ENCODE peak calls at places on chromosomes 13 and 19, in four cellular contexts. B is natural killer cell, G is left ventricle myocardium inferior, Y is H9. O is an unnamed sample.
A peak's percentile ranks its signal among the peaks of the same experiment; 100 is the strongest.

GRCh38 chr13:43516401-43516826 is 270.4 kb downstream of the ENOX1 start:
- DNase-seq in G (no peak), Y (no peak), B (no peak), O (no peak)

GRCh38 chr19:42066075-42066754 is 3.8 kb downstream of the GRIK5 start:
- DNase-seq in Y (peak; percentile 68), G (no peak), B (no peak), O (no peak)

GRCh38 chr13:47897411-47898050 is 103.5 kb downstream of the SUCLA2 start:
- DNase-seq in G (no peak), B (no peak), Y (peak; percentile 61), O (no peak)

GRCh38 chr19:13841339-13842293 is 35.3 kb upstream of the NANOS3 start:
- DNase-seq in Y (peak; percentile 32), G (no peak), B (peak; percentile 64), O (no peak)

GRCh38 chr13:21015284-21015683 is 46.1 kb downstream of the LATS2 start:
- DNase-seq in Y (no peak), G (no peak), B (no peak), O (no peak)

GRCh38 chr13:40315416-40316064 is 350.9 kb downstream of the FOXO1 start:
- DNase-seq in Y (no peak), G (no peak), B (no peak), O (no peak)

GRCh38 chr13:113317031-113317430 is 20.0 kb downstream of the LAMP1 start:
- DNase-seq in Y (no peak), B (no peak), G (no peak), O (no peak)

GRCh38 chr19:11887618-11888531 is at the start of gene ZNF69:
- DNase-seq in B (peak; percentile 63), G (peak; percentile 93), Y (peak; percentile 97), O (peak; percentile 52)

GRCh38 chr13:23427342-23428182 is 5.9 kb downstream of the SACS start:
- DNase-seq in G (no peak), Y (no peak), B (no peak), O (no peak)

GRCh38 chr19:50792852-50793250 is 2.6 kb downstream of the ACP4 start:
- DNase-seq in B (no peak), G (no peak), Y (no peak), O (no peak)

GRCh38 chr19:50794778-50795664 is 4.8 kb downstream of the ACP4 start:
- DNase-seq in G (no peak), Y (no peak), B (no peak), O (no peak)

GRCh38 chr19:50795665-50796073 is 5.5 kb downstream of the ACP4 start:
- DNase-seq in Y (no peak), G (no peak), B (no peak), O (no peak)

GRCh38 chr19:50793558-50794065 is 3.4 kb downstream of the ACP4 start:
- DNase-seq in G (no peak), B (no peak), Y (no peak), O (no peak)

DNA sequence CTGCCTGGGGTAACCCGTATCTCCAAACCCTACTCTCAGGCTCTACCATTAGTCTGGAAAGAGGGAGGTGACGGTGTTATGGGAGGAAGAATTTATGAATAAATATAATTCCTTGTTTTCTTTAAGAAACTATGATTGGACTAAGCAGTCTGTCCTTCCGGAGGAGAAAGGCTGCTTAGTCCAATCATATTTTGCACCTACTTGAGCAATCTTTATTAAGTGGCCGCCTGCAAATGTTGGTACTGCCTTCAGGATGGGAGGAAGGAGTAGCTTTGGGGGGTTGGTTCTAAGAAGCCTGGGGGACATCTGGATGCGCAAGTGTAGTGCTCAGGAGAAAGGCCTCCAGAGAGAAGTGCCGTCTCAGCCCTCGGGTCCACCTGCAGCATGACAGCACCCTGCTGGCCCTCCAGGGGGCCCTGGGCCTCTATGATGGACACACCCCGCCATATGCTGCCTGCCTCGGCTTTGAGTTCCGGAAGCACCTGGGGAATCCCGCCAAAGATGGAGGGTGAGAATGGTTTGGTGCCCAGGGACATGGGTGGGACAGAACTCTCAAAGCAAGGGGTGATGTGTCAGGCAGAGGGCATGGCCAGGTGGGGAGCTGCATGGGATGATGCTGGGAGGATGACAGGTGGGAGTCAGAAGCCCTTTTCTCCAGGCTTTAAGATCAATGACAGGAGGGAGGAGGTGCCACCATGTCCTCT is 4.0 kb downstream of the ACP4 start:
- DNase-seq in G (no peak), B (no peak), Y (no peak), O (no peak)
- TF ChIP-seq CTCF in G (no peak), B (no peak), Y (no peak), O (no peak)

DNA sequence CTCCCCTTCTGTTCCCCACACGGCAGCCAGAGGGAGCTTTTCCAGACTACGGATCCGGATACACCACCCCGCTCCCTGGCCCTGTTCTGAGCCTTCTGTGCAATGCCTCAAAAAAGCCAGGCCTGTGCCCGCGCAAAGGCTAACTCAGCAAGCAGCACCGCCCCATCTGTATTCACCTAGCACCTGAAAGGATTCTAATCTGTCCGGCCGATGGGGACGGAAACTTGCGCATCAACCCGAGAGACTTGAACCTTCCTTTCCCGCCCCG is 589 bp downstream of the ZBTB45 start:
- DNase-seq in G (peak; percentile 58), Y (peak; percentile 80), B (peak; percentile 27), O (no peak)
- TF ChIP-seq CTCF in G (peak; percentile 73), Y (peak; percentile 56), B (no peak), O (peak; percentile 56)

GRCh38 chr19:39345956-39346355 is 3.7 kb downstream of the SAMD4B start:
- DNase-seq in B (no peak), G (no peak), Y (no peak), O (no peak)

GRCh38 chr19:39347332-39348227 is 5.4 kb downstream of the SAMD4B start:
- DNase-seq in Y (no peak), G (no peak), B (no peak), O (no peak)

GRCh38 chr19:39351537-39352037 is 9.4 kb downstream of the SAMD4B start:
- DNase-seq in Y (no peak), B (no peak), G (no peak), O (no peak)

GRCh38 chr19:39350156-39350555 is 7.9 kb downstream of the SAMD4B start:
- DNase-seq in B (no peak), Y (no peak), G (no peak), O (no peak)

GRCh38 chr19:39349326-39349725 is 7.1 kb downstream of the SAMD4B start:
- DNase-seq in B (no peak), G (no peak), Y (no peak), O (no peak)
- TF ChIP-seq CTCF in B (no peak), G (no peak), Y (no peak), O (no peak)

GRCh38 chr19:30739394-30739793 is 367.2 kb downstream of the ZNF536 start:
- DNase-seq in Y (no peak), B (no peak), G (no peak), O (no peak)

GRCh38 chr19:30731596-30731995 is 359.4 kb downstream of the ZNF536 start:
- DNase-seq in Y (no peak), G (no peak), B (no peak), O (no peak)

GRCh38 chr19:30738047-30738446 is 365.9 kb downstream of the ZNF536 start:
- DNase-seq in Y (no peak), B (no peak), G (no peak), O (no peak)

DNA sequence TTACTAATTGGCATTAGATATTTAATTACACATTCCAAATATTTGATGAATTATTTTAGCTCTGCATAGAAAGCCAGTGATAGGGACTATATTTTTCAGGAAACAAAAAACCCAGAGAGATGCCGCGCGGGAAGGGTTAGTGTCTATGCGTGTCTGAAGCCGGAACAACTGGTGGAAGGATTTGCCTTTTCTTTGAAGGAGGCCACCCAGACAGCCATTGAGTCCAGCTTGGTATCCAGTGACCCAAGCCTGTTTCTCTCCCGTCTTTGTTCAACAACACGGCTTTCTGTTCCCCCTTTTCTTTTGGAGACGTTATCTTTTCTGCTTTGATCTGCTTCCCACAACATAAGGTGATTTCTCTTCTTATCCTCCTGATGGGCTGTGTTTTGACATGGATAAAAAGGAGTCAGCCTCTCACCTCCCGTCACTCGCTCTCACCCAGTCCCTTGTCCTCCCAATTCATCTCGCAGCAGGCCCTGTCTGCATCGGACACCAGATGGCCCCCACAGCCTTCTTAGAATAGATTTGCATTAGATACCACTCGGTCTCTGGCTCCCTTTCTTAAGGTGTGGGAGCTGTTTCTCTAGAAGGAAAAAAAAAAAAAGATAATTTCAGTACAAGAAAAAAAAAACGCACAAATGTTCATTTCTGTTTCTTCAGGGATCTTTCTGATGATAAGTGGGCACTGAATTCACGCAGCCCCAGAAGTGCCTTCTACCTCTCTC is 361.8 kb downstream of the ZNF536 start:
- DNase-seq in G (no peak), B (no peak), Y (no peak), O (no peak)
- TF ChIP-seq CTCF in G (peak; percentile 34), B (no peak), Y (peak; percentile 23), O (no peak)

DNA sequence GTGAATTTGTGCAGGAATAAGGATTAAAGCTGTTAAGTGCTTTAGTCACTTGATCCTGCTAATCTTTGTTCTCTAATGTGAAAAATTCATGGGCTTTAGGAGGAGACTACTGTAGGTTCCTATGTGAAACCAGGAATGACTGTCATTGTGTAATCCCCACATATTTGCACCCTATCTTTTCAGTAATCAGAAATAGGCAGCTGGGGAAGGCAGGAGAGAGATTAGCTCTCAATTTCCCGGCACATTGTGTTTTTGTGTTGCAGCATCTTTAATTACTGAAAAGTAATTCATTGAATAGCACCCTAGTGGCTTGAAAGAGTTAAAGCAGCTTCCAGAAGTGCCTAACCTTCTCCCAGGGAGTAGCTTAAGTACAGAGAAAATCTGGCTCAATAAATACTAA is 282.9 kb downstream of the OLFM4 start:
- DNase-seq in G (no peak), B (no peak), Y (no peak), O (no peak)
- TF ChIP-seq CTCF in G (no peak), B (no peak), Y (peak; percentile 62), O (no peak)

GRCh38 chr13:50805805-50806204 is 37.7 kb downstream of the DLEU7 start:
- DNase-seq in B (no peak), G (no peak), Y (no peak), O (no peak)
- TF ChIP-seq CTCF in B (no peak), G (peak; percentile 25), Y (peak; percentile 33), O (no peak)

GRCh38 chr13:97028441-97029299 is 34.4 kb upstream of the OXGR1 start:
- DNase-seq in B (no peak), G (peak; percentile 33), Y (peak; percentile 37), O (no peak)

GRCh38 chr13:97026759-97027555 is 32.7 kb upstream of the OXGR1 start:
- DNase-seq in Y (no peak), G (no peak), B (no peak), O (no peak)

GRCh38 chr13:97030705-97031452 is 36.6 kb upstream of the OXGR1 start:
- DNase-seq in G (no peak), Y (no peak), B (no peak), O (no peak)
- TF ChIP-seq CTCF in G (peak; percentile 19), Y (peak; percentile 46), B (no peak), O (no peak)

GRCh38 chr13:50512602-50513527 is 330.6 kb downstream of the DLEU7 start:
- DNase-seq in G (peak; percentile 66), Y (no peak), B (peak; percentile 37), O (peak; percentile 53)
- TF ChIP-seq CTCF in G (peak; percentile 43), Y (no peak), B (no peak), O (no peak)

O was measured in CD14-positive monocyte.